ENCODE peak calls at places on chromosomes 6 and 20, in seven cellular contexts. N is GM23248, Y is breast epithelium, V is body of pancreas, T is lower lobe of right lung, D is cardiac muscle cell, K is thoracic aorta. W is an unnamed sample.

GRCh38 chr20:47272893-47273590 is 83.5 kb downstream of the ZMYND8 start:
- DNase-seq in V (peak; percentile 55), Y (no peak), N (peak; percentile 78), K (no peak), T (no peak), D (peak; percentile 69), W (peak; percentile 82)

GRCh38 chr20:63071541-63072181 is 64.9 kb upstream of the BHLHE23 start:
- DNase-seq in K (no peak), N (peak; percentile 92), Y (no peak), D (peak; percentile 4), T (peak; percentile 40), V (no peak), W (no peak)

GRCh38 chr6:155273438-155273837 is 9.6 kb downstream of the CLDN20 start:
- DNase-seq in Y (no peak), D (no peak), N (peak; percentile 37), V (no peak), K (no peak), T (no peak), W (peak; percentile 43)

GRCh38 chr6:12884983-12885382 is 168.4 kb downstream of the PHACTR1 start:
- DNase-seq in N (no peak), Y (no peak), T (no peak), V (no peak), D (no peak), K (no peak), W (no peak)

GRCh38 chr6:161453558-161453957 is 179.7 kb upstream of the AGPAT4 start:
- DNase-seq in Y (no peak), K (no peak), N (no peak), D (no peak), T (no peak), V (no peak), W (no peak)

GRCh38 chr6:21752054-21752811 is 158.7 kb downstream of the SOX4 start:
- DNase-seq in T (no peak), N (peak; percentile 29), V (no peak), D (no peak), Y (no peak), K (no peak), W (no peak)

GRCh38 chr20:53736757-53737403 is 143.2 kb upstream of the ZNF217 start:
- DNase-seq in T (no peak), N (peak; percentile 76), Y (no peak), V (no peak), D (no peak), K (no peak), W (no peak)

GRCh38 chr6:159988983-159989454 is 20.1 kb downstream of the IGF2R start:
- DNase-seq in D (no peak), N (peak; percentile 61), Y (no peak), V (no peak), T (no peak), K (no peak), W (no peak)

GRCh38 chr6:125913864-125914351 is 42.7 kb upstream of the HINT3 start:
- DNase-seq in V (no peak), T (no peak), K (no peak), N (peak; percentile 98), D (no peak), Y (no peak), W (peak; percentile 87)

DNA sequence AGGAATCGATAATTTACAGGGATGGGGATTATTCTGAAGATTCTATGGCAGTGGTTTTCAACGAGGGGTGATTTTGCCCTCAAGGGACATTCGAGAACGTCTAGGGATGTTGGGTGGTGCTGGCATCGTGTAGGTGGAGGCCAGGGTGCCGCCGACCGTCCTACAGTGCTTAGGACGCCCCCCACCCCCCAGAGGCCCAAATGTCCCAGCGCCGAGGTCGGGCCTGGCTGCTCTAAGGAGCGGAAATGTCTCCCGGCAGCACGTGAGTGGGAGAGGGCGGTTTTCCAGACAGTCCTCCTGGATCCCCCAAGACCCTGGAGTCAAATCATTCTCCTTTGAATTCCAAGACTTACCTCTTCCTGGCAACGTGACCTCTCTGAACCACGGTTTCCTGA is 101.9 kb downstream of the CDH4 start:
- DNase-seq in Y (no peak), D (no peak), T (no peak), K (no peak), V (no peak), N (no peak), W (no peak)
- H3K4me3 ChIP-seq in Y (no peak overlapping the region), D (no peak overlapping the region), T (no peak overlapping the region), K (no peak overlapping the region), V (no peak overlapping the region), N (no peak overlapping the region), W (no peak overlapping the region)

GRCh38 chr6:46921059-46921458 is 679 bp downstream of the ADGRF5 start:
- DNase-seq in N (no peak), V (no peak), Y (no peak), D (no peak), T (no peak), K (no peak), W (no peak)
- H3K4me3 ChIP-seq in N (no peak overlapping the region), V (no peak overlapping the region), Y (peak overlapping the region; percentile 53), D (no peak overlapping the region), T (peak overlapping the region; percentile 62), K (no peak overlapping the region), W (no peak overlapping the region)

GRCh38 chr6:154228521-154228905 is 128.1 kb downstream of the IPCEF1 start:
- DNase-seq in V (no peak), T (no peak), N (no peak), D (no peak), K (no peak), Y (no peak), W (no peak)

GRCh38 chr6:154230390-154230789 is 126.2 kb downstream of the IPCEF1 start:
- DNase-seq in V (no peak), Y (no peak), N (no peak), K (no peak), D (no peak), T (no peak), W (no peak)

GRCh38 chr6:154227862-154228520 is 128.6 kb downstream of the IPCEF1 start:
- DNase-seq in N (no peak), Y (no peak), K (no peak), V (no peak), D (no peak), T (no peak), W (no peak)

GRCh38 chr6:154230910-154231595 is 125.5 kb downstream of the IPCEF1 start:
- DNase-seq in N (no peak), T (no peak), Y (no peak), D (no peak), K (no peak), V (no peak), W (no peak)

DNA sequence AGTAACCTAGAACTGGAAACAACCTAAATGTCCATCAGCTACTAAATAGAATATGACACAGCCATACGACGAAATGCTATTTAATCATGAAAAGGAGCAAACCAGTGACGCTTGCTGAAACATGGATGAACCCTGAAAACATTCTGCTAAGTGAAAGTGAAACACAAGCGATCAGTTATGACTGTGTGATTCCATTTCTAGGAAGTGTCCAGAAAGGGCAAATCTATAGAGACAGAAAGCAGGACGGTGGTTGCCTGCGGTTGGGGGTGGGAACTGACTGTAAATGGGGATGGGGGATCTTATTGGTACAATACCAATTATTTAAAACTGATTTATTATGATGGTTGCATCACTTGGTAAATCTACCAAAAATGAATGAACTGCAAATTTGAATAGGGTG is 126.8 kb downstream of the IPCEF1 start:
- DNase-seq in T (no peak), N (no peak), Y (no peak), K (no peak), D (no peak), V (no peak), W (no peak)
- H3K4me3 ChIP-seq in T (no peak overlapping the region), N (no peak overlapping the region), Y (no peak overlapping the region), K (no peak overlapping the region), D (no peak overlapping the region), V (no peak overlapping the region), W (no peak overlapping the region)

DNA sequence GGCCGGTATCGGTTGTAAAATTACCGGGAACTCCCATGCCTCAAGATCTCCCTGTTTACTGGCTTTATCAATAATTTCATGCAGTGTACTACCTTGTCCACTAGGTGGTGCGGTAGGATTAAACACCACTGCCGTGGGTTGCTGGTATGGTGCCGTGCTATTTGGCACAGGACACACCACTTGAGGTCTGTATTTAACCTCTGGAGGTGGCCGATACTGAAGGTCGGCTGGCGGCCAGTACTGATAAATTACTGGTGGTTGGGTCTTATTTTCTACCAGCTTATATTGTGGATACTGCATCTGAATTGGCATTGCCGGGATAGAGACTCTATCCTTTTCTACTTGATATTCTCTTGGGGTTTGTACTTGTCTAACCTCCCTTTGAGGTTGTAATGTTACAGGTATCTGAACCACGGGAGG is 14.3 kb upstream of the PTCRA start:
- DNase-seq in T (peak; percentile 83), Y (peak; percentile 77), V (peak; percentile 93), D (peak; percentile 92), K (peak; percentile 57), N (peak; percentile 82), W (peak; percentile 89)
- H3K4me3 ChIP-seq in T (peak overlapping the region; percentile 7), Y (peak overlapping the region; percentile 39), V (no peak overlapping the region), D (no peak overlapping the region), K (no peak overlapping the region), N (no peak overlapping the region), W (no peak overlapping the region)

DNA sequence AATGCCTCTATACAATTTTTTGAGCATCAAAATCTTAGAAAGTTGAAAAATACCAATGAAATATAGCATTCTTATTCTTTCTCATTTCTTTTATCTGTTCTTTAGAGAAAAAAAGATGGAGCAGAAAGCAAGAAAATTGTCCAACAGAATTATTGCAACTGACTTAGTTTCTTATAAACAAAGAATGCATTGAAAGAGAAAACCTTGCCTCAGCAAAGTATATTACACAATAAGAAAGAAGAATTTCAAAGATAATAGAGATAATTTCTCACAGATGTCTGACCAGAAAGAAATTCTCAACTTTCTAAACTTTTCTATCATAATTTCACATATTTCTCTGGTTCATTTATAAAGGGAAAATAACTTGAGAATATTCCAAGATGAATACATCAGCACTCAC is 47.0 kb upstream of the PRND start:
- DNase-seq in D (no peak), Y (no peak), T (no peak), K (no peak), V (no peak), N (peak; percentile 55), W (no peak)
- H3K4me3 ChIP-seq in D (no peak overlapping the region), Y (no peak overlapping the region), T (no peak overlapping the region), K (no peak overlapping the region), V (no peak overlapping the region), N (no peak overlapping the region), W (no peak overlapping the region)

DNA sequence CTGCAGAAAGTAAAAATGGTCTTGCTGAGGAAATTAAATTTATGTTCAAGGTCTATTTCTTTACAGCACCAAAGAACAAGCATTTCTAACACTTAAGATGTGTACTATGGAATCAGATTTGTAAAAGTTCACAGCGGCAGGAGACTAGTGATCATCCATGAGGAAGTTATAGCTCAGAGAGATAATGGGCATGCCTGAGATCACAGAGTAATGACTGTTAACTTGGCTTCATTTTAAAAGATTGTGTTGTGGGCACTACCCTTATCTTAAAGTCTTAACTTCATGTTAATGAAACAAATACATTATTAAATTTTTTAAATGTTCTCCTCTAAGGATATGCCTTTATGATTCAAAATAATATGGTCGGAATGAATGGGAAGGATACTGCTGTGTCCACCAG is 168.6 kb downstream of the GMPR start:
- DNase-seq in N (no peak), Y (no peak), V (no peak), T (no peak), K (no peak), D (no peak), W (no peak)
- H3K4me3 ChIP-seq in N (no peak overlapping the region), Y (no peak overlapping the region), V (no peak overlapping the region), T (no peak overlapping the region), K (no peak overlapping the region), D (no peak overlapping the region), W (no peak overlapping the region)

GRCh38 chr6:28135393-28135792 is 6.3 kb upstream of the ZKSCAN8 start:
- DNase-seq in V (no peak), Y (no peak), T (no peak), D (no peak), K (no peak), N (no peak), W (no peak)
- H3K4me3 ChIP-seq in V (no peak overlapping the region), Y (no peak overlapping the region), T (peak overlapping the region; percentile 84), D (peak overlapping the region; percentile 53), K (peak overlapping the region; percentile 98), N (peak overlapping the region; percentile 99), W (no peak overlapping the region)

GRCh38 chr20:21586682-21587081 is 72.8 kb upstream of the NKX2-2 start:
- DNase-seq in Y (no peak), N (no peak), D (no peak), T (no peak), V (no peak), K (no peak), W (no peak)
- H3K4me3 ChIP-seq in Y (no peak overlapping the region), N (no peak overlapping the region), D (no peak overlapping the region), T (no peak overlapping the region), V (no peak overlapping the region), K (no peak overlapping the region), W (no peak overlapping the region)

W was measured in hepatocyte.